ENCODE peak calls at places on chromosomes 4 and X, in four cellular contexts. B is vagina, A is upper lobe of left lung, M is spleen. E is an unnamed sample. For H3K36me3, the result is how much of the 10 kb centered on the place peaks cover.

GRCh38 chr4:185811509-185812364 is at the start of gene SORBS2:
- DNase-seq in A (peak), B (no peak), M (peak), E (no peak)

GRCh38 chr4:186676531-186677158 is 47.0 kb downstream of the FAT1 start:
- DNase-seq in A (no peak), M (no peak), B (no peak), E (no peak)

GRCh38 chr4:127788517-127788916 is 6.4 kb downstream of the HSPA4L start:
- DNase-seq in A (no peak), B (no peak), M (no peak), E (no peak)

GRCh38 chr4:98959411-98959810 is 30.5 kb upstream of the EIF4E start:
- DNase-seq in A (no peak), M (no peak), B (no peak), E (no peak)

GRCh38 chr4:20474119-20474518 is 222.4 kb downstream of the SLIT2 start:
- DNase-seq in A (no peak), M (no peak), B (no peak), E (no peak)

GRCh38 chr4:74619931-74620702 is 174.2 kb downstream of the BTC start:
- DNase-seq in M (no peak), B (no peak), A (no peak), E (no peak)

GRCh38 chr4:26862381-26862915 is 1.8 kb downstream of the STIM2 start:
- DNase-seq in A (no peak), M (no peak), B (no peak), E (no peak)

GRCh38 chr4:764405-765169 is 59.0 kb downstream of the PCGF3 start:
- DNase-seq in A (no peak), B (no peak), M (no peak), E (no peak)

GRCh38 chr4:3041192-3042142 is 32.9 kb downstream of the HTT-AS start:
- DNase-seq in A (peak), M (peak), B (no peak), E (no peak)

GRCh38 chr4:32748498-32748897 is 2028.3 kb downstream of the PCDH7 start:
- DNase-seq in B (no peak), A (no peak), M (no peak), E (no peak)

GRCh38 chr4:42608551-42608950 is 48.4 kb downstream of the ATP8A1 start:
- DNase-seq in M (no peak), A (no peak), B (no peak), E (no peak)

GRCh38 chr4:8194306-8195242 is 4.5 kb upstream of the SH3TC1 start:
- DNase-seq in M (no peak), B (no peak), A (no peak), E (no peak)

GRCh38 chrX:68196939-68197791 is 236.1 kb downstream of the OPHN1 start:
- DNase-seq in M (no peak), A (peak), B (no peak), E (no peak)

GRCh38 chr4:7377223-7377865 is 57.4 kb downstream of the PSAPL1 start:
- DNase-seq in M (no peak), B (no peak), A (no peak), E (no peak)

GRCh38 chrX:68895339-68896250 is 66.8 kb downstream of the EFNB1 start:
- DNase-seq in M (peak), B (no peak), A (peak), E (no peak)

GRCh38 chrX:133185119-133185518 is 33.0 kb downstream of the TFDP3 start:
- DNase-seq in B (no peak), A (no peak), M (no peak), E (no peak)

GRCh38 chrX:134545524-134545923 is 85.6 kb downstream of the HPRT1 start:
- DNase-seq in M (no peak), B (no peak), A (no peak), E (no peak)

GRCh38 chr4:56863441-56864129 is 42.1 kb upstream of the SPINK2 start:
- DNase-seq in B (no peak), A (no peak), M (no peak), E (no peak)

DNA sequence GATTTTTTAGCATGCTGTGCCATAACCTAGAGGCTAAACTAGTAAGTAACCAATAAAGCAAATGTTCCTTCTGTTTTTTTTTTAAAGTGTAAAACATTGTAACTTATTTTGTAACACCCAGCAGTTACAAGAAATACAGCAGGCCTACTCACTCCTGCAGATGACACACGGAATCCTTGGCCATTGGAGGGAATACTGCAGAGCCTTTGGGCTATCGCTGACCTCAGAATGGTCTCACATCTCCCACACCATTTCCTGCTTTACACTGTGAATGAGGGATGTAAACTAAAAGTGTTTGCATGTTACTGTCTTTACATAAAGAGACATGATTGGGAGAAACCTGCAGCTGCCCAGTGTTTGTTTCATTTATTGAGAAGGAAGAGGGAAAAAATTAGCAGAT is 64.1 kb downstream of the USP46 start:
- DNase-seq in M (no peak), B (no peak), A (no peak), E (no peak)
- H3K36me3 ChIP-seq in M (under half), B (under half), A (under half), E (under half)

GRCh38 chr4:25756503-25756902 is 100.9 kb downstream of the SLC34A2 start:
- DNase-seq in B (no peak), A (no peak), M (no peak), E (no peak)
- TF ChIP-seq CTCF in B (no peak), A (no peak), M (no peak), E (no peak)

GRCh38 chr4:147492761-147493160 is 11.9 kb downstream of the EDNRA start:
- DNase-seq in A (no peak), B (no peak), M (no peak), E (no peak)

GRCh38 chr4:147494301-147494700 is 13.4 kb downstream of the EDNRA start:
- DNase-seq in A (no peak), B (no peak), M (no peak), E (no peak)

GRCh38 chr4:147492301-147492700 is 11.4 kb downstream of the EDNRA start:
- DNase-seq in B (no peak), M (no peak), A (no peak), E (no peak)

GRCh38 chr4:147496500-147496899 is 15.6 kb downstream of the EDNRA start:
- DNase-seq in B (no peak), A (no peak), M (no peak), E (no peak)

DNA sequence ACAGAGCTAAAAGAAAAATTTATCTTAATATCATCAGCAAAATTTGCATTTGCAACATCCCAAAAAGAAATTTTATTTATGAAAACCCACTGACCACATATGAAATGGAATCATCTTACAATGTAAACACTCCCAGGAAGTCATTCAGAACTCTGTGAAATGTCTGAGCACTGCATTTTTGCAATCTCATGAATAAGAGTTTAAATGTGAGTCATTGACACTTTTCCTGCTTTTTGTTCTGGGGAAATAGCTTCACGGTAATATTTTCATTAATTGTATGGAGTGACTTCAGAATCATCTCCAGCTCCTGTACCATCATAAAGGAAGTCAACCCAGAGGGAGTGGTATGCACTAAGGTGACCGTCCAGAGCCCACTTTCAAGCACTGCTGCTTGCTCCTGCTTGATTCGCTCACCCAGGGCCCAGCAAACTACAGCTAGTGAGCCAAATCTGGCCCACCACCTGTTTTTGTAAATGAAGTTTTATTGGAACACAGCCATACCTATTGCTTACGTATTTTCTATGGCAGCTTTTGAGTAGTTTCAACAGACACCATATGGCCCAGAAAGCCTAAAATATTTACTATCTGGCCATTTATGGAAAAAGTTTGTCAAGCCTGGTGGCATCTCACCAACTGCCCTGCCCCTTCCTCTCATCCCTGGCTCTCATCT is 17.3 kb downstream of the EDNRA start:
- DNase-seq in M (no peak), B (no peak), A (no peak), E (no peak)
- TF ChIP-seq POLR2AphosphoS5 in M (no peak), B (no peak), A (no peak), E (no peak)

DNA sequence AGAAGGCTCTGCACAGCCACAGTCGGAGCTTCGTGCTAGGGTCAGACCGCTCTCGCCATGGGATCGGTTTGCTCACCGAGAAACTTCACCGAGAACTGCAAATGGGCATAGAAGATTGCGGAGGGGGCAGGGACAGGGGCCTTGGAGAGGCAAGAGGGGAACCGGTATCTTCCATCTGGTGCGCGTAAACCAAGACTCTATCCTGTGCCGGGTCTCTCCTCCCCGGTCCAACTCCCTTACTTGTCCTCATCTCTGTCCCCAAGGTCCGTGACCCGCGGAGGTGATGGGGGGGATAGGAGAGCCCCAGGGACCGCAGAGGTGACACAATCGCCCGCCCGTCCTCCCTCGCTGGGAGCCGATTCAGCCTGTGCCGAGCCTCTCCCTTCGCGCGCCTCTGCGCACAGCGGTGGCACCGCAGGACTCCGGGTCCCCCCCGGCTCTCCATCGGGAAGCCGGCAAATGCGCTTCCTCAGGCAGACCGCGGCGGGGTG is 960 bp downstream of the SCD5 start:
- DNase-seq in M (no peak), B (no peak), A (no peak), E (no peak)
- H3K36me3 ChIP-seq in M (under half), B (under half), A (under half), E (under half)

E was measured in suprapubic skin.